ENCODE peak calls at places on chromosome X, in ten cellular contexts. U is NCI-H1105 treated with DMSO at 0.1 percent for 48 hours; R is activated CD8-positive, alpha-beta memory T cell treated with anti-CD3 and anti-CD28 coated beads for 48 hours; K is left ventricle myocardium inferior; W is sciatic nerve; C is GDM1; G is dorsolateral prefrontal cortex; P is head of caudate nucleus; N is NCI-H69; X is heart left ventricle. I is an unnamed sample.

GRCh38 chrX:66634272-66634671 is 4.6 kb downstream of the EDA2R start:
- DNase-seq in N (no peak), X (no peak), W (no peak), P (no peak), U (no peak), R (no peak), C (no peak), G (no peak), K (no peak), I (peak; percentile 66)

GRCh38 chrX:103629295-103630170 is 758 bp downstream of the TCEAL1 start:
- DNase-seq in R (no peak), U (peak; percentile 56), N (peak; percentile 80), X (peak; percentile 72), W (peak; percentile 80), G (peak; percentile 62), C (peak; percentile 41), K (peak; percentile 62), P (peak; percentile 71), I (peak; percentile 65)

GRCh38 chrX:29530520-29530919 is 684.8 kb upstream of the MAGEB2 start:
- DNase-seq in X (no peak), W (no peak), R (no peak), K (no peak), U (no peak), C (no peak), G (no peak), N (no peak), P (no peak), I (peak; percentile 68)

GRCh38 chrX:11437642-11438379 is 144.6 kb downstream of the AMELX start:
- DNase-seq in P (no peak), U (no peak), N (peak; percentile 39), X (peak; percentile 61), C (no peak), R (no peak), K (peak; percentile 50), W (peak; percentile 59), G (no peak), I (peak; percentile 53)

GRCh38 chrX:13647709-13648212 is 5.2 kb upstream of the TCEANC start:
- DNase-seq in X (peak; percentile 76), N (peak; percentile 82), U (peak; percentile 18), P (no peak), W (no peak), K (peak; percentile 20), C (peak; percentile 7), R (no peak), G (no peak), I (peak; percentile 75)

GRCh38 chrX:581717-582116 is 48.9 kb upstream of the SHOX start:
- DNase-seq in C (no peak), N (no peak), U (no peak), G (no peak), W (no peak), X (no peak), K (no peak), R (no peak), P (no peak), I (no peak)

GRCh38 chrX:150854856-150855255 is 43.6 kb downstream of the CD99L2 start:
- DNase-seq in K (no peak), U (no peak), N (peak; percentile 80), P (no peak), C (no peak), G (no peak), W (no peak), R (no peak), X (no peak), I (no peak)

GRCh38 chrX:13898603-13899002 is 81.7 kb upstream of the GPM6B start:
- DNase-seq in W (no peak), R (no peak), N (no peak), U (no peak), P (no peak), G (no peak), K (no peak), C (no peak), X (no peak), I (no peak)

GRCh38 chrX:120824021-120824420 is 51.6 kb downstream of the CT47B1 start:
- DNase-seq in X (no peak), C (no peak), G (no peak), W (no peak), K (no peak), R (no peak), P (no peak), N (no peak), U (no peak), I (no peak)

GRCh38 chrX:65667157-65667502 is 324 bp upstream of the MSN start:
- DNase-seq in W (no peak), K (no peak), G (no peak), U (no peak), X (no peak), P (no peak), C (no peak), N (no peak), R (no peak), I (no peak)

GRCh38 chrX:56793533-56794320 is 64.7 kb downstream of the NBDY start:
- DNase-seq in C (no peak), P (no peak), U (no peak), K (no peak), W (peak; percentile 53), N (no peak), R (no peak), X (no peak), G (no peak), I (no peak)

GRCh38 chrX:139058831-139059495 is 347.4 kb upstream of the FGF13 start:
- DNase-seq in R (no peak), X (no peak), N (peak; percentile 0), G (no peak), P (no peak), U (no peak), C (no peak), W (no peak), K (no peak), I (peak; percentile 72)

GRCh38 chrX:72268601-72269365 is 8.3 kb downstream of the RPS4X start:
- DNase-seq in R (no peak), C (no peak), W (no peak), G (no peak), K (no peak), U (no peak), N (no peak), X (no peak), P (no peak), I (peak; percentile 89)

GRCh38 chrX:129522184-129523059 is 868 bp downstream of the SMARCA1 start:
- DNase-seq in U (peak; percentile 18), P (peak; percentile 66), R (no peak), W (peak; percentile 75), G (peak; percentile 44), K (peak; percentile 34), N (peak; percentile 77), C (no peak), X (peak; percentile 61), I (peak; percentile 52)

I was measured in fibroblast of the aortic adventitia.